ENCODE peak calls at places on chromosome 1, in eight cellular contexts. T, X, A, Q, L, D, B and I are unnamed samples.

GRCh38 chr1:9652379-9653194 is 1.1 kb downstream of the PIK3CD start:
- DNase-seq in D (peak; percentile 43), B (peak; percentile 35), X (no peak), A (no peak), Q (no peak), T (no peak), L (peak; percentile 31), I (peak; percentile 92)

GRCh38 chr1:93661829-93662474 is 19.7 kb downstream of the BCAR3 start:
- DNase-seq in A (no peak), X (no peak), Q (peak; percentile 35), T (peak; percentile 88), B (no peak), L (no peak), D (no peak), I (no peak)

GRCh38 chr1:6249732-6250689 is 6.0 kb downstream of the HES3 start:
- DNase-seq in L (no peak), T (no peak), Q (no peak), A (no peak), X (no peak), D (no peak), B (no peak), I (no peak)

GRCh38 chr1:24558902-24559791 is 3.3 kb downstream of the NCMAP start:
- DNase-seq in D (peak; percentile 88), B (peak; percentile 48), A (no peak), L (peak; percentile 75), Q (peak; percentile 55), T (peak; percentile 84), X (no peak), I (peak; percentile 72)

GRCh38 chr1:241702436-241702835 is 50.4 kb downstream of the WDR64 start:
- DNase-seq in X (no peak), D (no peak), B (no peak), Q (no peak), L (no peak), T (no peak), A (no peak), I (no peak)

GRCh38 chr1:6285356-6285755 is 24.5 kb upstream of the GPR153 start:
- DNase-seq in A (no peak), L (no peak), B (no peak), X (no peak), T (no peak), D (no peak), Q (no peak), I (no peak)

GRCh38 chr1:53330819-53331218 is 2.9 kb upstream of the LRP8 start:
- DNase-seq in D (no peak), Q (no peak), T (no peak), X (peak; percentile 4), B (no peak), L (no peak), A (peak; percentile 8), I (peak; percentile 49)

GRCh38 chr1:41359211-41360073 is 1.8 kb upstream of the FOXO6 start:
- DNase-seq in L (peak; percentile 23), A (peak; percentile 29), T (peak; percentile 37), X (peak; percentile 11), B (no peak), D (no peak), Q (no peak), I (peak; percentile 27)

GRCh38 chr1:31878018-31878417 is 60.1 kb downstream of the PTP4A2 start:
- DNase-seq in T (no peak), Q (no peak), L (no peak), X (no peak), A (no peak), D (no peak), B (no peak), I (no peak)

GRCh38 chr1:108327534-108328462 is 83.9 kb upstream of the NBPF4 start:
- DNase-seq in Q (no peak), T (no peak), A (no peak), L (no peak), X (no peak), B (no peak), D (no peak), I (no peak)

GRCh38 chr1:70427976-70428375 is 16.9 kb downstream of the CTH start:
- DNase-seq in X (no peak), B (no peak), T (peak; percentile 18), A (no peak), D (no peak), Q (no peak), L (no peak), I (no peak)

GRCh38 chr1:6099787-6100765 is 54.4 kb downstream of the KCNAB2 start:
- DNase-seq in T (no peak), L (no peak), X (no peak), A (no peak), B (peak; percentile 20), D (peak; percentile 78), Q (no peak), I (peak; percentile 75)

GRCh38 chr1:160419838-160420169 is 19.4 kb downstream of the VANGL2 start:
- DNase-seq in Q (no peak), X (no peak), T (no peak), D (no peak), L (no peak), A (no peak), B (no peak), I (no peak)

GRCh38 chr1:218521414-218522169 is 176.5 kb downstream of the TGFB2 start:
- DNase-seq in Q (no peak), T (peak; percentile 55), B (no peak), D (no peak), A (peak; percentile 30), L (peak; percentile 63), X (no peak), I (peak; percentile 36)

GRCh38 chr1:167876597-167877175 is 37.2 kb downstream of the ADCY10 start:
- DNase-seq in T (no peak), X (no peak), B (no peak), Q (no peak), A (no peak), D (no peak), L (no peak), I (no peak)

GRCh38 chr1:26786437-26787380 is 1.0 kb upstream of the PIGV start:
- DNase-seq in D (peak; percentile 77), T (peak; percentile 86), B (peak; percentile 67), Q (no peak), X (peak; percentile 75), L (peak; percentile 62), A (peak; percentile 77), I (no peak)

GRCh38 chr1:63935148-63935547 is 161.3 kb downstream of the ROR1 start:
- DNase-seq in A (no peak), B (no peak), D (peak; percentile 15), L (peak; percentile 49), Q (no peak), X (no peak), T (peak; percentile 37), I (no peak)

GRCh38 chr1:61170328-61171238 is 88.2 kb downstream of the NFIA start:
- DNase-seq in B (no peak), L (no peak), T (peak; percentile 31), A (no peak), Q (no peak), X (no peak), D (no peak), I (no peak)

GRCh38 chr1:228295201-228295600 is 87.4 kb downstream of the OBSCN start:
- DNase-seq in Q (no peak), L (no peak), T (no peak), B (no peak), D (no peak), A (no peak), X (no peak), I (no peak)

GRCh38 chr1:174747613-174748012 is 252.1 kb upstream of the CACYBP start:
- DNase-seq in A (no peak), T (no peak), Q (no peak), D (no peak), L (no peak), B (no peak), X (no peak), I (no peak)

GRCh38 chr1:46605242-46605641 is 1.2 kb upstream of the MKNK1 start:
- DNase-seq in X (no peak), Q (no peak), B (no peak), D (no peak), L (no peak), A (no peak), T (no peak), I (no peak)
- H3K27ac ChIP-seq in X (no peak overlapping the region), Q (no peak overlapping the region), B (peak overlapping the region; percentile 89), D (no peak overlapping the region), L (peak overlapping the region; percentile 88), A (no peak overlapping the region), T (no peak overlapping the region), I (no peak overlapping the region)

GRCh38 chr1:214184992-214185391 is 96.0 kb upstream of the SMYD2 start:
- DNase-seq in L (no peak), T (no peak), A (no peak), B (no peak), X (no peak), Q (no peak), D (no peak), I (no peak)

GRCh38 chr1:214188835-214189234 is 92.1 kb upstream of the SMYD2 start:
- DNase-seq in Q (no peak), A (no peak), B (no peak), D (no peak), L (no peak), T (no peak), X (no peak), I (no peak)

GRCh38 chr1:214187152-214187900 is 93.6 kb upstream of the SMYD2 start:
- DNase-seq in A (no peak), B (no peak), Q (no peak), T (no peak), L (no peak), D (peak; percentile 78), X (no peak), I (no peak)

GRCh38 chr1:214187933-214188332 is 93.0 kb upstream of the SMYD2 start:
- DNase-seq in B (no peak), L (no peak), D (peak; percentile 27), T (no peak), Q (no peak), A (no peak), X (no peak), I (no peak)

GRCh38 chr1:214186118-214186517 is 94.8 kb upstream of the SMYD2 start:
- DNase-seq in A (no peak), D (no peak), Q (no peak), L (no peak), T (no peak), X (no peak), B (no peak), I (no peak)
- H3K4me3 ChIP-seq in A (no peak overlapping the region), D (no peak overlapping the region), Q (no peak overlapping the region), L (no peak overlapping the region), T (no peak overlapping the region), X (no peak overlapping the region), B (no peak overlapping the region), I (no peak overlapping the region)

GRCh38 chr1:28756846-28757245 is 20.1 kb downstream of the YTHDF2 start:
- DNase-seq in X (no peak), D (no peak), T (no peak), Q (no peak), A (no peak), B (no peak), L (no peak), I (no peak)
- H3K4me1 ChIP-seq in X (peaks cover 21% of the 10 kb centered on the region), D (peaks cover 4% of the 10 kb centered on the region), T (peaks cover 8% of the 10 kb centered on the region), Q (peaks cover 2% of the 10 kb centered on the region), A (peaks cover 10% of the 10 kb centered on the region), B (peaks cover 80% of the 10 kb centered on the region), L (peaks cover 81% of the 10 kb centered on the region), I (peaks cover 60% of the 10 kb centered on the region)

DNA sequence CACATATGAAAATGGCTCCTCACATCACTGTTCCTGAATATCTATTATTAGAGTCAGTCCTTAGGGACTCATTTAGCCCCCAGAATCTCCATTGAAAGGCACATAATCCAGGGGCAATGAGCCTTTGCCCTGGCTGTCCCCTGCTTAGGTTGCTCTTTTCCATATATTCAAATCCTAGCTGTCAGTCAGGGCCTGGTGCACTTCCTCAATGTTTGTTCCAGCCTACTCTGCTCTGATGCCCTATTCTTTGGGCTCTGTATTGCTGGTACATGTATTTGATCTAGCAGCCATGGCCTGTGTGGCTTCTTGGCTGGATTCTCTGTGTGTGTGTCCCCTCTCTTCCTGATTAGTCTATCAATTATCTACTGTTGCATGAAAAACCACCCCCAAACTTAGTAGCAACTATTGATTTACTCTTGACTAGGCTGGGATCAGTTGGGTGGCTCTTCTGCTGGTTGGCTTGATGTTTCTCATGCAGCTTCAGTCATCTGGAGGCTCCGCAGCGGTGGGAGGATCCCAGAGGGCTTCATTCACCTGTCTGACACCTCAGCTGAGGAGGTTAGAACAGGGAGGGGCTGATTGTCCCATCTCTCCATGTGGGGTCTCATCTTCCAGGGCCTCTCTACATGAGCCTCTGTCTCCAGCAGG is 107.5 kb downstream of the DTL start:
- DNase-seq in D (no peak), A (no peak), B (no peak), X (no peak), Q (no peak), T (no peak), L (no peak), I (no peak)
- H3K27ac ChIP-seq in D (no peak overlapping the region), A (no peak overlapping the region), B (no peak overlapping the region), X (no peak overlapping the region), Q (no peak overlapping the region), T (no peak overlapping the region), L (no peak overlapping the region), I (no peak overlapping the region)